ENCODE peak calls at places on chromosomes 7 and 10, in four cellular contexts. Q, X, W and L are unnamed samples.

GRCh38 chr7:11706666-11707605 is 125.1 kb downstream of the THSD7A start:
- DNase-seq in X (no peak), Q (no peak), W (no peak), L (no peak)

GRCh38 chr7:152891160-152891621 is 131.6 kb downstream of the ACTR3B start:
- DNase-seq in Q (no peak), W (no peak), X (no peak), L (no peak)

GRCh38 chr7:106116162-106116704 is 4.1 kb upstream of the SYPL1 start:
- DNase-seq in X (no peak), W (no peak), Q (peak; percentile 16), L (no peak)

GRCh38 chr10:49296826-49297225 is 2.1 kb upstream of the C10orf71 start:
- DNase-seq in Q (no peak), X (no peak), W (no peak), L (no peak)

GRCh38 chr7:91894781-91895480 is 14.4 kb upstream of the MTERF1 start:
- DNase-seq in W (no peak), X (no peak), Q (no peak), L (no peak)

GRCh38 chr7:47503283-47503682 is 78.6 kb downstream of the TNS3 start:
- DNase-seq in X (no peak), Q (no peak), W (no peak), L (no peak)

GRCh38 chr10:28947209-28947608 is 269.9 kb downstream of the BAMBI start:
- DNase-seq in Q (no peak), W (no peak), X (no peak), L (no peak)

GRCh38 chr7:128946936-128947830 is 9.5 kb downstream of the IRF5 start:
- DNase-seq in X (no peak), W (peak; percentile 50), Q (no peak), L (no peak)

GRCh38 chr7:28957822-28958234 is 302 bp downstream of the TRIL start:
- DNase-seq in W (no peak), Q (no peak), X (no peak), L (no peak)

GRCh38 chr10:43667317-43667731 is 18.6 kb upstream of the ZNF32 start:
- DNase-seq in X (no peak), W (no peak), Q (no peak), L (no peak)

GRCh38 chr10:33556103-33556502 is 221.6 kb upstream of the NRP1 start:
- DNase-seq in W (no peak), Q (no peak), X (no peak), L (no peak)

GRCh38 chr7:70506463-70506862 is 625.5 kb upstream of the GALNT17 start:
- DNase-seq in Q (no peak), X (no peak), W (no peak), L (no peak)